ENCODE peak calls at places on chromosomes 3 and 15, in nine cellular contexts. A, N, K, F, C, S, Z, L and J are unnamed samples.

GRCh38 chr3:140870351-140870750 is 71.3 kb upstream of the SLC25A36 start:
- DNase-seq in A (no peak), N (no peak), K (no peak), F (no peak), C (no peak), S (no peak), Z (no peak), L (no peak), J (no peak)

GRCh38 chr3:123586131-123586530 is 1.3 kb upstream of the HACD2 start:
- DNase-seq in A (peak), N (peak), K (peak), F (no peak), C (peak), S (peak), Z (peak), L (no peak), J (no peak)

GRCh38 chr3:25910997-25911396 is 121.1 kb downstream of the OXSM start:
- DNase-seq in A (no peak), N (peak), K (no peak), F (no peak), C (peak), S (peak), Z (peak), L (no peak), J (no peak)

GRCh38 chr15:98596131-98596530 is 52.2 kb upstream of the IGF1R start:
- DNase-seq in A (no peak), N (no peak), K (no peak), F (no peak), C (no peak), S (no peak), Z (no peak), L (no peak), J (no peak)

GRCh38 chr3:145649368-145649887 is 511.6 kb downstream of the PLOD2 start:
- DNase-seq in A (no peak), N (no peak), K (no peak), F (no peak), C (no peak), S (no peak), Z (no peak), L (no peak), J (no peak)

GRCh38 chr3:118550122-118550521 is 484.5 kb downstream of the IGSF11 start:
- DNase-seq in A (no peak), N (no peak), K (no peak), F (no peak), C (no peak), S (no peak), Z (no peak), L (peak), J (no peak)

GRCh38 chr3:132268956-132269355 is 48.3 kb upstream of the ACP3 start:
- DNase-seq in A (peak), N (no peak), K (peak), F (no peak), C (peak), S (peak), Z (peak), L (no peak), J (no peak)

GRCh38 chr15:68312701-68313204 is 35.2 kb downstream of the FEM1B start:
- DNase-seq in A (no peak), N (no peak), K (no peak), F (peak), C (no peak), S (no peak), Z (peak), L (no peak), J (no peak)

GRCh38 chr15:22257668-22258401 is 177.5 kb downstream of the OR4M2 start:
- DNase-seq in A (no peak), N (no peak), K (no peak), F (no peak), C (no peak), S (no peak), Z (no peak), L (no peak), J (no peak)

GRCh38 chr15:74978503-74978902 is 16.9 kb upstream of the SCAMP5 start:
- DNase-seq in A (no peak), N (peak), K (no peak), F (no peak), C (no peak), S (no peak), Z (peak), L (no peak), J (no peak)

GRCh38 chr3:175940881-175941280 is 1081.7 kb downstream of the NAALADL2 start:
- DNase-seq in A (peak), N (no peak), K (no peak), F (no peak), C (peak), S (peak), Z (no peak), L (no peak), J (no peak)

GRCh38 chr3:185070491-185071335 is 82.1 kb downstream of the C3orf70 start:
- DNase-seq in A (peak), N (no peak), K (peak), F (no peak), C (peak), S (no peak), Z (peak), L (no peak), J (no peak)

GRCh38 chr3:140128217-140129137 is 193.5 kb downstream of the CLSTN2 start:
- DNase-seq in A (peak), N (no peak), K (peak), F (no peak), C (peak), S (peak), Z (peak), L (no peak), J (peak)

GRCh38 chr3:156630081-156630772 is 44.2 kb upstream of the TIPARP start:
- DNase-seq in A (peak), N (no peak), K (peak), F (no peak), C (peak), S (no peak), Z (peak), L (no peak), J (no peak)

GRCh38 chr3:8371085-8371551 is 130.5 kb upstream of the LMCD1 start:
- DNase-seq in A (no peak), N (no peak), K (peak), F (no peak), C (no peak), S (no peak), Z (peak), L (no peak), J (no peak)

GRCh38 chr15:73986055-73986775 is 5.9 kb downstream of the STOML1 start:
- DNase-seq in A (no peak), N (no peak), K (no peak), F (no peak), C (no peak), S (no peak), Z (no peak), L (no peak), J (no peak)

GRCh38 chr3:46065751-46066256 is 38.5 kb upstream of the XCR1 start:
- DNase-seq in A (no peak), N (no peak), K (no peak), F (no peak), C (no peak), S (no peak), Z (no peak), L (no peak), J (no peak)

GRCh38 chr15:61681676-61682075 is 378.6 kb downstream of the VPS13C start:
- DNase-seq in A (no peak), N (no peak), K (no peak), F (no peak), C (no peak), S (no peak), Z (no peak), L (no peak), J (no peak)

GRCh38 chr15:73865904-73866303 is 7.5 kb upstream of the TBC1D21 start:
- DNase-seq in A (no peak), N (no peak), K (no peak), F (no peak), C (no peak), S (no peak), Z (no peak), L (no peak), J (no peak)

GRCh38 chr3:52210550-52211046 is 12.6 kb downstream of the ALAS1 start:
- DNase-seq in A (no peak), N (no peak), K (no peak), F (no peak), C (no peak), S (no peak), Z (peak), L (no peak), J (no peak)

GRCh38 chr15:48466825-48467224 is 135.6 kb downstream of the DUT start:
- DNase-seq in A (no peak), N (no peak), K (no peak), F (no peak), C (no peak), S (no peak), Z (no peak), L (no peak), J (no peak)

GRCh38 chr3:13111173-13111873 is 38.1 kb upstream of the IQSEC1 start:
- DNase-seq in A (peak), N (no peak), K (no peak), F (no peak), C (no peak), S (peak), Z (no peak), L (no peak), J (no peak)